ENCODE peak calls at places on chromosomes 5 and 9, in five cellular contexts. J is AG08395, T is IMR-90, F is HepG2, M is left cardiac atrium. V is an unnamed sample.
A peak's percentile ranks its signal among the peaks of the same experiment; 100 is the strongest.

GRCh38 chr5:5882706-5883105 is 460.2 kb downstream of the ICE1 start:
- DNase-seq in J (no peak), T (no peak), F (no peak), M (no peak), V (no peak)

GRCh38 chr5:74626386-74627222 is 13.9 kb downstream of the ENC1 start:
- DNase-seq in J (no peak), T (no peak), F (no peak), M (no peak), V (no peak)

GRCh38 chr5:95842955-95843544 is 20.5 kb upstream of the GLRX start:
- DNase-seq in J (no peak), T (peak; percentile 75), F (peak; percentile 88), M (peak; percentile 65), V (no peak)

GRCh38 chr9:121727295-121728028 is 76.0 kb downstream of the DAB2IP start:
- DNase-seq in J (no peak), T (no peak), F (no peak), M (no peak), V (no peak)

GRCh38 chr9:34171753-34172535 is 6.9 kb upstream of the UBAP1 start:
- DNase-seq in J (no peak), T (no peak), F (no peak), M (no peak), V (no peak)

GRCh38 chr5:173672891-173673290 is 56.4 kb upstream of the BOD1 start:
- DNase-seq in J (no peak), T (no peak), F (no peak), M (no peak), V (no peak)

GRCh38 chr9:86943223-86943870 is 4.0 kb downstream of the GAS1 start:
- DNase-seq in J (no peak), T (no peak), F (peak; percentile 33), M (peak; percentile 30), V (peak; percentile 20)

GRCh38 chr5:75034137-75034739 is 18.1 kb downstream of the GCNT4 start:
- DNase-seq in J (no peak), T (no peak), F (no peak), M (no peak), V (no peak)

GRCh38 chr5:158640581-158640980 is 459.1 kb downstream of the EBF1 start:
- DNase-seq in J (peak; percentile 53), T (peak; percentile 26), F (no peak), M (no peak), V (peak; percentile 19)

GRCh38 chr5:112210430-112211005 is 208.6 kb downstream of the EPB41L4A start:
- DNase-seq in J (peak; percentile 11), T (peak; percentile 17), F (peak; percentile 37), M (peak; percentile 47), V (peak; percentile 10)

V was measured in HuH-7.